ENCODE peak calls at places on chromosome 20, in eight cellular contexts. Q is NCI-H1092; M is AG10803; O is GM12865; E is stimulated activated CD4-positive, alpha-beta T cell treated with anti-CD3 and anti-CD28 coated beads, Interleukin-1b, Interleukin-23, amount 100 ng/mL, for 24 hours; P is GM03348; D is fibroblast of the aortic adventitia; S is T-helper 17 cell. K is an unnamed sample.

GRCh38 chr20:63148696-63149095 is 67.2 kb downstream of the YTHDF1 start:
- DNase-seq in O (no peak), Q (no peak), P (no peak), M (no peak), D (no peak), E (no peak), S (no peak), K (no peak)

GRCh38 chr20:37502654-37503053 is 18.4 kb upstream of the NNAT start:
- DNase-seq in Q (no peak), M (no peak), S (no peak), P (no peak), D (no peak), O (no peak), E (no peak), K (no peak)

GRCh38 chr20:20138301-20139064 is 86.2 kb downstream of the CFAP61 start:
- DNase-seq in E (no peak), Q (no peak), P (no peak), O (no peak), M (no peak), D (no peak), S (no peak), K (no peak)

GRCh38 chr20:33111306-33111705 is 31.9 kb downstream of the BPIFB4 start:
- DNase-seq in M (no peak), P (no peak), E (no peak), D (no peak), O (no peak), S (no peak), Q (no peak), K (no peak)

GRCh38 chr20:6074145-6074561 is 20.3 kb upstream of the LRRN4 start:
- DNase-seq in D (no peak), Q (no peak), O (peak), P (no peak), M (peak), E (no peak), S (no peak), K (no peak)

GRCh38 chr20:5714261-5715041 is 35.8 kb upstream of the SHLD1 start:
- DNase-seq in Q (no peak), D (no peak), P (no peak), M (no peak), S (peak), E (no peak), O (peak), K (peak)

GRCh38 chr20:57947421-57948176 is 237.8 kb upstream of the PMEPA1 start:
- DNase-seq in M (peak), S (no peak), E (no peak), P (peak), D (peak), O (no peak), Q (no peak), K (no peak)

GRCh38 chr20:57835053-57835452 is 125.2 kb upstream of the PMEPA1 start:
- DNase-seq in D (no peak), O (no peak), Q (no peak), M (no peak), S (no peak), P (no peak), E (no peak), K (no peak)

GRCh38 chr20:59101956-59102355 is 59.4 kb upstream of the PRELID3B start:
- DNase-seq in M (no peak), Q (no peak), P (no peak), O (no peak), D (no peak), E (no peak), S (no peak), K (no peak)